ENCODE peak calls at places on chromosomes 1 and 21, in four cellular contexts. One of them, this sample, is unnamed.

GRCh38 chr21:27648560-27648959 is 681.7 kb upstream of the ADAMTS5 start:
- DNase-seq in IMR-90: peak; percentile 90
- DNase-seq in H9: no peak
- DNase-seq in H1: no peak
- DNase-seq in this sample: no peak

GRCh38 chr21:32806810-32807386 is 35.3 kb upstream of the PAXBP1 start:
- DNase-seq in IMR-90: peak; percentile 40
- DNase-seq in H9: no peak
- DNase-seq in H1: no peak
- DNase-seq in this sample: no peak

GRCh38 chr1:64917328-64917861 is 49.0 kb downstream of the JAK1 start:
- DNase-seq in IMR-90: peak; percentile 99
- DNase-seq in H9: no peak
- DNase-seq in H1: no peak
- DNase-seq in this sample: peak; percentile 89

GRCh38 chr21:29797155-29797554 is 142.6 kb downstream of the GRIK1 start:
- DNase-seq in IMR-90: no peak
- DNase-seq in H9: no peak
- DNase-seq in H1: no peak
- DNase-seq in this sample: no peak

GRCh38 chr1:221356693-221357092 is 385.2 kb downstream of the DUSP10 start:
- DNase-seq in IMR-90: no peak
- DNase-seq in H9: no peak
- DNase-seq in H1: no peak
- DNase-seq in this sample: no peak

GRCh38 chr21:29295066-29295650 is 3.6 kb upstream of the BACH1 start:
- DNase-seq in IMR-90: no peak
- DNase-seq in H9: no peak
- DNase-seq in H1: no peak
- DNase-seq in this sample: no peak

GRCh38 chr1:243890576-243890975 is 40.5 kb upstream of the AKT3 start:
- DNase-seq in IMR-90: peak; percentile 72
- DNase-seq in H9: no peak
- DNase-seq in H1: no peak
- DNase-seq in this sample: peak; percentile 48

GRCh38 chr21:44466351-44466954 is 11.1 kb downstream of the LRRC3 start:
- DNase-seq in IMR-90: no peak
- DNase-seq in H9: no peak
- DNase-seq in H1: no peak
- DNase-seq in this sample: no peak

GRCh38 chr21:16913010-16913409 is 599.8 kb upstream of the CXADR start:
- DNase-seq in IMR-90: no peak
- DNase-seq in H9: peak; percentile 34
- DNase-seq in H1: peak; percentile 19
- DNase-seq in this sample: peak; percentile 72

GRCh38 chr1:11746092-11746491 is 10.2 kb downstream of the AGTRAP start:
- DNase-seq in IMR-90: peak; percentile 42
- DNase-seq in H9: no peak
- DNase-seq in H1: no peak
- DNase-seq in this sample: no peak

GRCh38 chr1:28835237-28835650 is 23.3 kb downstream of the OPRD1 start:
- DNase-seq in IMR-90: no peak
- DNase-seq in H9: no peak
- DNase-seq in H1: no peak
- DNase-seq in this sample: no peak

GRCh38 chr1:113178522-113178921 is 105.5 kb downstream of the LRIG2 start:
- DNase-seq in IMR-90: no peak
- DNase-seq in H9: no peak
- DNase-seq in H1: no peak
- DNase-seq in this sample: no peak

GRCh38 chr21:38830667-38831525 is 25.2 kb downstream of the ETS2 start:
- DNase-seq in IMR-90: no peak
- DNase-seq in H9: no peak
- DNase-seq in H1: no peak
- DNase-seq in this sample: no peak

GRCh38 chr1:247332901-247333361 is 1.3 kb upstream of the ZNF496 start:
- DNase-seq in IMR-90: peak; percentile 30
- DNase-seq in H9: no peak
- DNase-seq in H1: no peak
- DNase-seq in this sample: peak; percentile 41

DNA sequence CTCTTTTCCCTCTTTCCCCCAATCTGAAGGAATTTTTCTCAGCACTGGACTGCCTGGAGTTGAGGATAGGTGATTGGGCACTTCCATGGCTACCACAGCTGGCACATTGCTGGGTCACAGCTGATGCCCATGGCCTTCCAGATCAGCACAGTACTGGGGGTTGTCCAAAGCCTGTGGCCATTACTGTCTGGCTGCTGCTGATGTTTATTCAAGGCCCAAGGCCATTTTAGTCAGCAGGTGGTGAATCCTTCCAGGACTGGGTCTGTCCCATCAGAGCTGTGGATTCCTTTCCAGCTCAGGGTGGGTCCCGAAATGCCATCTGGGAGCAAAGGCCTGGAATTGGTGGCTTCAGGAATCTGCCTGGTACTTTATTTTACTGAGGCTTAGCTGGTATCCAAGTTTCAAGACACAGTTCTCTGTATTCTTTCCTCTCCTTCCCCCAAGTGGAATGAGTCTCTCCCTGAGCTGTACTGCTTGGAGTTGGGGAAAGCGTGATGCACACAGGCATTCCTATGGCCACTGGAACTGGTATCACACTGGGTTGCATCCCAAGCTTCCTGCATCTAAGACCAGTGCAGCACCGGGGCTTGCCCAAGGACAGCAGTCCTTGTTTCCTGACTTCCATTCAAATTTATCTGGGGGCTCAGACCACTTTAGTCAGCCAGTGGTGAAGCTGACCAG is 19.1 kb downstream of the GPR88 start:
- DNase-seq in IMR-90: no peak
- DNase-seq in H9: no peak
- DNase-seq in H1: no peak
- DNase-seq in this sample: no peak
- H4K5ac ChIP-seq in IMR-90: no peak overlapping the region
- H4K5ac ChIP-seq in H9: no peak overlapping the region
- H4K5ac ChIP-seq in H1: no peak overlapping the region
- H4K5ac ChIP-seq in this sample: no peak overlapping the region

GRCh38 chr1:161197560-161198205 is 1.2 kb downstream of the ADAMTS4 start:
- DNase-seq in IMR-90: no peak
- DNase-seq in H9: no peak
- DNase-seq in H1: no peak
- DNase-seq in this sample: no peak

GRCh38 chr1:161198877-161199431 is at the start of gene ADAMTS4:
- DNase-seq in IMR-90: peak; percentile 76
- DNase-seq in H9: peak; percentile 82
- DNase-seq in H1: no peak
- DNase-seq in this sample: peak; percentile 86

GRCh38 chr1:161196521-161197451 is 2.1 kb downstream of the ADAMTS4 start:
- DNase-seq in IMR-90: peak; percentile 75
- DNase-seq in H9: no peak
- DNase-seq in H1: no peak
- DNase-seq in this sample: no peak

GRCh38 chr1:161199506-161200119 is 759 bp upstream of the ADAMTS4 start:
- DNase-seq in IMR-90: no peak
- DNase-seq in H9: no peak
- DNase-seq in H1: no peak
- DNase-seq in this sample: no peak

DNA sequence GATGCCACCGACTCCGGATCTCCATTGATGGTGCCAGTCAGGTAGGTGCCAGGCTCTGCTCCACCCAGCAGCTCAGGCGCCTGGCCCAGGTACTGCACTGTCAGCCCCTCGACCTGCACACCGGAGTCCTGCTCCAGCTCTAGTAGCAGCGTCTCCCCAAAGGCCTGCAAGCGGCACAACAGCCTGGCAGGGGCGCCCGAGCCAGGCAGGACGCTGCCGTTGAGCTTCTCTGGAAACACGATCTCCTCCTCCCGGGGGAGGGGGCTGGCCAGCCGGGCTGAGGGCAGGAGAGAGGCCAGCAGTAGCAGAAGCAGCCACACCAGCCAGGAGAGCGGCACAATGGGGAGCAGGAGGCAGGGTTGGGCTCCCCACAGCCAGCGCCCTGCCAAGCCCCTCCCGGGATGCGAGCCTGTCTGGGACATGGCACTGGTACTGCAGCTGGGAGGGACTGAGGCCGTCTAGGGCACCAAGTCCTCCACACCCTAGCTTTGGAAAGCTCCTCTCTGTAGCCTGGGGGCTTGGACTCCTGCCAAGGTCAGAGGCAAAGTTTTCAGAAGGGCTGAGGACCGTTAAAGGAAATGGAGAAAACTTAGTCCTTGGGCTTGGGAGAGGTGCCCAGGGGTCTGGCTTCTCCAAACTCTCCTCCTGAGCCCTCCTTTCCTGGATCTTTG is 513 bp downstream of the ADAMTS4 start:
- DNase-seq in IMR-90: no peak
- DNase-seq in H9: peak; percentile 83
- DNase-seq in H1: no peak
- DNase-seq in this sample: peak; percentile 86
- H3K4me2 ChIP-seq in IMR-90: peak overlapping the region; percentile 30
- H3K4me2 ChIP-seq in H9: peak overlapping the region; percentile 27
- H3K4me2 ChIP-seq in H1: peak overlapping the region; percentile 67
- H3K4me2 ChIP-seq in this sample: peak overlapping the region; percentile 28

DNA sequence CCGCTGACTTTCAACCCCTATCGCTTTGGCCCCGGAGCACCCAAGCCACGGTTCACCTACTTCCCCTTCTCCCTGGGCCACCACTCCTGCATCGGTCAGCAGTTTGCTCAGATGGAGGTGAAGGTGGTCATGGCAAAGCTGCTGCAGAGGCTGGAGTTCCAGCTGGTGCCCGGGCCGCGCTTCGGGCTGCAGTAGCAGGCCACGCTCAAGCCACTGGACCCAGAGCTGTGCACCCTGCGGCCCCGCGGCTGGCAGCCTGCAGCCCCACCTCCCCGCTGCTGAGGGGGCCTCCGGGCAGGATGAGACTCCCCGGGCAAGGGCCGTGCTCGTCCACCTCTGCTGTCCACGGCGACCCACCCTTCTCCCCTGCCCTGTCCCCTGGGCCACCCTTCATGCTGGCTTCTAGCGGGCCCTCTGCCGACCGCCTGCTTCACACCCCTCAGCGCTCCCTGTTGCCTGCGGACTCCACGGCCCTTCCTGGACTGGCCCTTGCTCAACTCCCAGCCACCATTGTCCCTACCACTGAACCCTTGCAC is 92.2 kb upstream of the TRABD2B start:
- DNase-seq in IMR-90: no peak
- DNase-seq in H9: peak; percentile 26
- DNase-seq in H1: no peak
- DNase-seq in this sample: no peak
- H3K18ac ChIP-seq in IMR-90: no peak overlapping the region
- H3K18ac ChIP-seq in H9: no peak overlapping the region
- H3K18ac ChIP-seq in H1: no peak overlapping the region
- H3K18ac ChIP-seq in this sample: no peak overlapping the region

GRCh38 chr1:98304888-98305287 is 356.6 kb upstream of the SNX7 start:
- DNase-seq in IMR-90: peak; percentile 57
- DNase-seq in H9: no peak
- DNase-seq in H1: no peak
- DNase-seq in this sample: no peak

GRCh38 chr1:98305362-98305761 is 356.2 kb upstream of the SNX7 start:
- DNase-seq in IMR-90: peak; percentile 23
- DNase-seq in H9: no peak
- DNase-seq in H1: no peak
- DNase-seq in this sample: no peak

DNA sequence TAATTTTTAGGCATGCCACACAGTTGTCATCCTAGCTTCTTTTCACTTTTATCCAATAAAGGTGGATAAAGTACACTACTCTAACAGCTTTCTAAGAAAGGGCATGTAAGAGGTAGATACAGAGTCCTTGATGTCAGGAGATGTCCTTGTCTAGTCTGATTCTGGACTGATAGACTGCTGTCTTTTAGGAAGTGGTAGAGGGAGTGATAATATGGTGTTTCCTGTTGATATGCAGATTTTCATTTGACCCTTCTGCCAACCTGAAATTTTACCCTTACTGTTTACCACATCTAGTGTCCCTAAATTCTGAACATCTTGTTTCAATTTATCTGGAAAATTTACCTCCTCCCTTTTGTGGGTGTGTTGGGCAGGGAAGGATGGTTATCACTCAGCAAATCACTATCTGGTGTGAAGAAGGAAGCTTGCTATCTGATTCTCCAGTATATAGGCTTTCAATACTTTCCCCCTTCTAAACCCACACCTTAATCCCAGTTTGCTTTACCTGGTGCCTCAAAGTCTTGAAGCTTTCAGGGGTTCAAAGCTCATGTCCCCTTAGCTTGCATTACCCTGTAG is 354.9 kb upstream of the SNX7 start:
- DNase-seq in IMR-90: no peak
- DNase-seq in H9: no peak
- DNase-seq in H1: no peak
- DNase-seq in this sample: no peak
- H4K5ac ChIP-seq in IMR-90: no peak overlapping the region
- H4K5ac ChIP-seq in H9: no peak overlapping the region
- H4K5ac ChIP-seq in H1: no peak overlapping the region
- H4K5ac ChIP-seq in this sample: no peak overlapping the region